ENCODE peak calls at places on chromosomes 2 and 18, in four cellular contexts. B, N, T and X are unnamed samples.

GRCh38 chr2:132669854-132670103 is 226 bp downstream of the LYPD1 start:
- DNase-seq in N (peak), B (no peak), T (peak), X (no peak)

GRCh38 chr2:48531141-48531648 is 1.2 kb downstream of the STON1 start:
- DNase-seq in T (peak), B (peak), N (no peak), X (no peak)

GRCh38 chr2:61949458-61950107 is 44.1 kb downstream of the COMMD1 start:
- DNase-seq in B (no peak), N (no peak), T (peak), X (peak)

GRCh38 chr2:101999122-101999789 is 7.5 kb downstream of the IL1R2 start:
- DNase-seq in T (no peak), N (no peak), B (no peak), X (peak)

GRCh38 chr18:21242141-21243040 is at the start of gene GREB1L:
- DNase-seq in N (peak), B (peak), T (peak), X (peak)

GRCh38 chr2:76749858-76750257 is 772.3 kb downstream of the LRRTM4 start:
- DNase-seq in B (no peak), N (no peak), T (no peak), X (no peak)

GRCh38 chr2:9665903-9666302 is 35.1 kb upstream of the YWHAQ start:
- DNase-seq in N (no peak), B (no peak), T (no peak), X (no peak)

GRCh38 chr2:42450136-42450535 is 43.6 kb downstream of the KCNG3 start:
- DNase-seq in B (no peak), N (no peak), T (no peak), X (no peak)

GRCh38 chr2:100756704-100757103 is 63.2 kb upstream of the NPAS2 start:
- DNase-seq in N (no peak), T (no peak), B (no peak), X (no peak)

GRCh38 chr18:40875101-40875500 is 1079.9 kb upstream of the PIK3C3 start:
- DNase-seq in N (no peak), B (no peak), T (no peak), X (no peak)

GRCh38 chr2:160336091-160336490 is 136.0 kb upstream of the ITGB6 start:
- DNase-seq in T (no peak), N (no peak), B (no peak), X (no peak)

GRCh38 chr18:79921984-79922965 is 29.2 kb downstream of the SLC66A2 start:
- DNase-seq in T (no peak), N (peak), B (peak), X (peak)

GRCh38 chr2:25615920-25616319 is 57.5 kb downstream of the DTNB start:
- DNase-seq in B (no peak), T (no peak), N (no peak), X (no peak)

GRCh38 chr2:147543056-147543455 is 301.8 kb upstream of the ACVR2A start:
- DNase-seq in T (no peak), N (no peak), B (no peak), X (no peak)

GRCh38 chr18:70468861-70469570 is 180.2 kb downstream of the SOCS6 start:
- DNase-seq in T (no peak), B (no peak), N (no peak), X (no peak)

GRCh38 chr2:15909157-15909556 is 31.2 kb upstream of the MYCN start:
- DNase-seq in B (no peak), T (no peak), N (no peak), X (no peak)

GRCh38 chr2:106841886-106842645 is 43.9 kb downstream of the ST6GAL2 start:
- DNase-seq in T (no peak), B (no peak), N (no peak), X (peak)
- H3K27ac ChIP-seq in T (no peak), B (no peak), N (no peak), X (no peak)

GRCh38 chr2:38130877-38131276 is 54.9 kb upstream of the CYP1B1 start:
- DNase-seq in B (no peak), T (no peak), N (no peak), X (no peak)
- H3K27ac ChIP-seq in B (no peak), T (no peak), N (no peak), X (peak)

GRCh38 chr18:55479656-55480420 is 108.2 kb downstream of the TCF4 start:
- DNase-seq in T (no peak), N (no peak), B (no peak), X (no peak)

GRCh38 chr18:55475467-55475866 is 112.5 kb downstream of the TCF4 start:
- DNase-seq in N (no peak), T (no peak), B (no peak), X (no peak)

GRCh38 chr18:55477537-55478300 is 110.3 kb downstream of the TCF4 start:
- DNase-seq in N (no peak), B (no peak), T (peak), X (no peak)

GRCh38 chr18:55475916-55476315 is 112.1 kb downstream of the TCF4 start:
- DNase-seq in B (no peak), N (no peak), T (no peak), X (no peak)

GRCh38 chr18:55478301-55478660 is 109.7 kb downstream of the TCF4 start:
- DNase-seq in B (no peak), N (no peak), T (no peak), X (no peak)
- H3K27ac ChIP-seq in B (no peak), N (peak), T (peak), X (no peak)

GRCh38 chr2:39142012-39142346 is 21.1 kb upstream of the SOS1 start:
- DNase-seq in T (no peak), N (no peak), B (no peak), X (no peak)

GRCh38 chr2:39138837-39139211 is 18.0 kb upstream of the SOS1 start:
- DNase-seq in T (no peak), B (no peak), N (no peak), X (no peak)

GRCh38 chr2:39141346-39142011 is 20.6 kb upstream of the SOS1 start:
- DNase-seq in B (no peak), N (no peak), T (peak), X (no peak)

GRCh38 chr2:39140322-39140847 is 19.5 kb upstream of the SOS1 start:
- DNase-seq in T (no peak), N (no peak), B (no peak), X (no peak)

GRCh38 chr2:39139511-39140237 is 18.8 kb upstream of the SOS1 start:
- DNase-seq in T (no peak), N (no peak), B (no peak), X (no peak)
- H3K27ac ChIP-seq in T (no peak), N (no peak), B (no peak), X (no peak)

DNA sequence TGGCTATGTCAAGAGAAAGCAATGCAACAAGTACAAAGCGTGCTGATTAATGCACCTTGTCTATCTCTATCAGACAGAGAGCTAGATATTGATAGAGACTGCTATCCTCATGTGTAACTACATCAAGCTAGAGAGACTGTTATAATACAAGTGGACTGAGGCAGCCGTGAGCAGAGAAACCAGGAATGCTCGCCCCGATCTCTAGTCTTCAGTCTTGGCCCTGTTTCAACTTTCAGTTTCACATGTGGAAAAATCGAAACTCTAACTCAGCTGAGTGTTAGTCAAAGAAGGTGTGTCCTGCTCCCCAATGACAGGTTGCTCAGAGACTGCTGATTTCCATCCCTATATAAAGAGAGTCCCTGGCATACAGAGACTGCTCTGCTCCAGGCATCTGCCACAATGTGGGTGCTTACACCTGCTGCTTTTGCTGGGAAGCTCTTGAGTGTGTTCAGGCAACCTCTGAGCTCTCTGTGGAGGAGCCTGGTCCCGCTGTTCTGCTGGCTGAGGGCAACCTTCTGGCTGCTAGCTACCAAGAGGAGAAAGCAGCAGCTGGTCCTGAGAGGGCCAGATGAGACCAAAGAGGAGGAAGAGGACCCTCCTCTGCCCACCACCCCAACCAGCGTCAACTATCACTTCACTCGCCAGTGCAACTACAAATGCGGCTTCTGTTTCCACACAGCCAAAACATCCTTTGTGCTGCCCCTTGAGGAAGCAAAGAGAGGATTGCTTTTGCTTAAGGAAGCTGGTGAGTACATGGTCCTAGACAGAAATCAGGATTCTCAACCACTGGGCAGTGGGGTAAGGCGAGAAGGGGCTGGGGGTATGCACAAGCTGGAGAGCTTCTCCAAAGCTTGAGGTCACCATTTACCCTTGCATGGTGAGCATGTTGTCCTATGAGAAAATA is at the start of gene RSAD2:
- DNase-seq in B (no peak), N (no peak), T (no peak), X (peak)
- H3K27ac ChIP-seq in B (no peak), N (peak), T (no peak), X (peak)

GRCh38 chr2:164721425-164721824 is 100.1 kb upstream of the GRB14 start:
- DNase-seq in N (no peak), T (no peak), B (no peak), X (no peak)
- H3K27ac ChIP-seq in N (no peak), T (no peak), B (no peak), X (no peak)